ENCODE peak calls at places on chromosomes 5 and 9, in ten cellular contexts. Q is body of pancreas, M is lung, B is K562, C is thoracic aorta, A is HepG2, S is aorta, U is gastrocnemius medialis, L is pancreas, W is heart left ventricle. N is an unnamed sample.

GRCh38 chr5:98585661-98586310 is 187.7 kb upstream of the RGMB start:
- ATAC-seq in Q (no peak), M (no peak), B (no peak), C (no peak), A (no peak), S (no peak), U (no peak), L (no peak), W (no peak), N (no peak)

GRCh38 chr9:113501129-113501686 is 37.7 kb downstream of the RGS3 start:
- ATAC-seq in Q (peak; percentile 30), M (no peak), B (no peak), C (no peak), A (no peak), S (peak; percentile 57), U (no peak), L (no peak), W (peak; percentile 77), N (peak; percentile 67)

GRCh38 chr5:1332461-1333001 is 12.4 kb downstream of the CLPTM1L start:
- ATAC-seq in Q (no peak), M (no peak), B (peak; percentile 89), C (no peak), A (peak; percentile 65), S (no peak), U (no peak), L (no peak), W (no peak), N (no peak)

GRCh38 chr9:85715587-85715986 is 26.2 kb downstream of the AGTPBP1 start:
- ATAC-seq in Q (no peak), M (no peak), B (no peak), C (no peak), A (no peak), S (no peak), U (peak; percentile 83), L (no peak), W (no peak), N (no peak)

GRCh38 chr5:65832603-65833228 is 93.7 kb upstream of the ERBIN start:
- ATAC-seq in Q (no peak), M (no peak), B (no peak), C (no peak), A (no peak), S (no peak), U (no peak), L (no peak), W (peak; percentile 83), N (no peak)

GRCh38 chr9:110932883-110933282 is 105.4 kb downstream of the LPAR1 start:
- ATAC-seq in Q (no peak), M (no peak), B (no peak), C (no peak), A (no peak), S (no peak), U (no peak), L (no peak), W (no peak), N (no peak)

GRCh38 chr5:79873216-79873615 is 117.8 kb downstream of the MTX3 start:
- ATAC-seq in Q (no peak), M (no peak), B (no peak), C (no peak), A (no peak), S (no peak), U (no peak), L (no peak), W (peak; percentile 48), N (no peak)

GRCh38 chr9:126543490-126543889 is 70.2 kb upstream of the LMX1B start:
- ATAC-seq in Q (no peak), M (no peak), B (no peak), C (no peak), A (no peak), S (no peak), U (no peak), L (no peak), W (no peak), N (no peak)

GRCh38 chr9:127904888-127905728 is 5.7 kb upstream of the ST6GALNAC6 start:
- ATAC-seq in Q (no peak), M (no peak), B (no peak), C (no peak), A (peak; percentile 21), S (no peak), U (no peak), L (no peak), W (peak; percentile 2), N (no peak)

GRCh38 chr9:19223724-19224123 is 6.8 kb upstream of the DENND4C start:
- ATAC-seq in Q (no peak), M (no peak), B (peak; percentile 80), C (no peak), A (no peak), S (no peak), U (no peak), L (no peak), W (peak; percentile 45), N (no peak)

GRCh38 chr9:122287214-122287613 is 22.5 kb downstream of the MRRF start:
- ATAC-seq in Q (no peak), M (no peak), B (no peak), C (no peak), A (no peak), S (no peak), U (no peak), L (no peak), W (no peak), N (no peak)

DNA sequence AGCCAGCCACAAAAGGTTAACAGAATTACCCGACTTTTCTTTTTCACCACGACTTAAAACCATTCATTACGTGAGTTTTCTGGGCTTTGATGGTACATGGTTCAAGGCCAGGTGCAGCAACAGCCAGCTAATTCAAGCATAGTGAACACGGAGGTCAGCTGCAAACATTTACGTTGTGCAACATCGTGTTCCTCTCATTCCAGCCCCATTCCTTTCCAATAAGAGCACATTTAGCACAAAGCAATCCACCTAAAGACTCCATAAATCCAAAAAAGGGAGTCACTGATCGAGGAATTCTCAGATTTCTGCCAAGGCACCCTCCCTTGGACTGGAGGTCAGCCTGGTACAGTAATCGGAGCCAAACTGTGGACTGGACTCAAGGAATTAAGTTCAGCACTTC is 14.4 kb downstream of the NREP start:
- ATAC-seq in Q (peak; percentile 76), M (no peak), B (no peak), C (peak; percentile 77), A (peak; percentile 95), S (peak; percentile 78), U (peak; percentile 76), L (peak; percentile 75), W (peak; percentile 48), N (peak; percentile 92)
- H3K27ac ChIP-seq in Q (peak overlapping the region; percentile 69), M (peak overlapping the region; percentile 68), B (no peak overlapping the region), C (no peak overlapping the region), A (peak overlapping the region; percentile 93), S (peak overlapping the region; percentile 23), U (peak overlapping the region; percentile 34), L (peak overlapping the region; percentile 8), W (peak overlapping the region; percentile 13), N (peak overlapping the region; percentile 81)

GRCh38 chr5:176662371-176663333 is 15.4 kb downstream of the TSPAN17 start:
- ATAC-seq in Q (no peak), M (no peak), B (no peak), C (no peak), A (no peak), S (no peak), U (no peak), L (no peak), W (no peak), N (no peak)

GRCh38 chr5:176665517-176665916 is 18.2 kb downstream of the TSPAN17 start:
- ATAC-seq in Q (no peak), M (no peak), B (no peak), C (no peak), A (no peak), S (no peak), U (no peak), L (no peak), W (no peak), N (no peak)

GRCh38 chr5:176664479-176664878 is 17.2 kb downstream of the TSPAN17 start:
- ATAC-seq in Q (no peak), M (no peak), B (no peak), C (no peak), A (no peak), S (no peak), U (no peak), L (no peak), W (no peak), N (no peak)

GRCh38 chr5:176663566-176663965 is 16.3 kb downstream of the TSPAN17 start:
- ATAC-seq in Q (no peak), M (no peak), B (no peak), C (no peak), A (no peak), S (no peak), U (no peak), L (no peak), W (no peak), N (no peak)

DNA sequence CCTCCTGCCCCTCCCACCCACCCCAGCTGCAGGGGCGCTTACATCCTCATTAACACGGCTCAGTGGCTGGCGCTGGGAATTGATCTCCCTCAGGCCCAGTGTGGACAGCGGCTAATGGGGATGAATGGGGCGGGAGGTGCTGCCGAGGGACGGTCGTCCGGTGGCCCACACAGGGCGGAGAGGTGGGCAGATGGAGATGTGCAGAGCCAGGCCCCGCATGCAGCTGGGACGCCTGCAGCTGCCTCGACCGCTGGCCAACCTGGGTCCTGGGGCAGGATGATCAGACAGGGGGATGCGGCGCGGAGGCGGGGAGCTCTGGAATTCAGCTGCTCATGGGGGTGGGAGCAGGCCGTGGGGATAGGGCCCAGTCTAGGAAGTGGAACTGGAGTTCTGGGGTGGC is 17.6 kb downstream of the TSPAN17 start:
- ATAC-seq in Q (no peak), M (no peak), B (no peak), C (no peak), A (no peak), S (no peak), U (no peak), L (no peak), W (no peak), N (no peak)
- H3K27me3 ChIP-seq in Q (no peaks in the 10 kb centered on the region), M (no peaks in the 10 kb centered on the region), B (peaks cover 37% of the 10 kb centered on the region), C (no peaks in the 10 kb centered on the region), A (peaks cover 15% of the 10 kb centered on the region), S (no peaks in the 10 kb centered on the region), U (peaks cover 18% of the 10 kb centered on the region), L (no peaks in the 10 kb centered on the region), W (peaks cover 12% of the 10 kb centered on the region), N (peaks cover 71% of the 10 kb centered on the region)

GRCh38 chr9:2638871-2639673 is 17.5 kb downstream of the VLDLR start:
- ATAC-seq in Q (no peak), M (no peak), B (no peak), C (no peak), A (no peak), S (no peak), U (no peak), L (no peak), W (no peak), N (no peak)
- H3K27ac ChIP-seq in Q (peak overlapping the region; percentile 81), M (peak overlapping the region; percentile 29), B (no peak overlapping the region), C (no peak overlapping the region), A (no peak overlapping the region), S (no peak overlapping the region), U (no peak overlapping the region), L (no peak overlapping the region), W (no peak overlapping the region), N (no peak overlapping the region)

DNA sequence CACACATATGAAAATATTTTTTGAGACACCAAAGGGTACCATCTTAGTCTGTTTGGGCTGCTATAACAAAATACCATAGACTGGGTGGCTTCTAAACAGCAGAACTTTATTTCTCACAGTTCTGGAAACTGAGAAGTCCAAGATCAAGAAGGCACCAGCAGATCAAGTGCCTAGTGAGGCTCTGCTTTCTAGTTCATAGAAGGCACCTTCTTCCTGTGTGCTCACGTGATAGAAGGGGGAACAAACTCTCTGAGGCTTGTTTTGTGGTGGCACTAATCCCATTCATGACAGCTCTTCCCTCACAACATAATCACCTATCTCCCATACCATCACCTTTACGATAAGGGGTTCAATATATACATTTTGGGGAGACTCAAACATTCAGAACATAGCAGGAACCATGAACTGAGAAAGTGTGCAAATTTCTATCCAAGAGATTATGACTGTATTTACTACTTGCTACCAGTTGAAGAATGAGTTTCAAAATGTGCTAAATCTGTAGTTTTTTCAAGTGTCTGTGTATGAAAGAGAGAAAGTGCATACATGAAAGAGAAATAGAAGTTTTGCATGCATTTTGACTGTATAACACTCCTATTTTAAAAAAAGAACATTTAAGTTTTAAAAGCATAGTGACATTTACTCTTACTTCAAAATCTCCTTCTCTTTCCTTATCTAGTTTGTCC is 207.3 kb downstream of the PARP8 start:
- ATAC-seq in Q (no peak), M (no peak), B (no peak), C (no peak), A (no peak), S (peak; percentile 26), U (no peak), L (no peak), W (no peak), N (no peak)
- H3K27me3 ChIP-seq in Q (no peaks in the 10 kb centered on the region), M (no peaks in the 10 kb centered on the region), B (no peaks in the 10 kb centered on the region), C (no peaks in the 10 kb centered on the region), A (no peaks in the 10 kb centered on the region), S (no peaks in the 10 kb centered on the region), U (no peaks in the 10 kb centered on the region), L (no peaks in the 10 kb centered on the region), W (no peaks in the 10 kb centered on the region), N (no peaks in the 10 kb centered on the region)

N was measured in gastroesophageal sphincter.